ENCODE peak calls at places on chromosome 11, in four cellular contexts. X is adrenal gland, S is NCI-H1436, A is nucleus accumbens. D is an unnamed sample.
A peak's percentile ranks its signal among the peaks of the same experiment; 100 is the strongest.

GRCh38 chr11:31303644-31304043 is 65.9 kb downstream of the DCDC1 start:
- DNase-seq in X (no peak), S (no peak), A (no peak), D (no peak)

GRCh38 chr11:65329944-65330403 is 3.7 kb upstream of the DPF2 start:
- DNase-seq in X (peak; percentile 97), S (peak; percentile 88), A (no peak), D (no peak)

GRCh38 chr11:128355558-128355957 is 231.8 kb downstream of the ETS1 start:
- DNase-seq in X (no peak), S (no peak), A (no peak), D (no peak)

GRCh38 chr11:60130496-60130895 is 42.0 kb downstream of the MS4A2 start:
- DNase-seq in X (peak; percentile 41), S (no peak), A (no peak), D (no peak)

GRCh38 chr11:128172046-128172878 is 415.1 kb downstream of the ETS1 start:
- DNase-seq in X (peak; percentile 91), S (peak; percentile 74), A (no peak), D (peak; percentile 78)

GRCh38 chr11:35715649-35716048 is 53.1 kb downstream of the TRIM44 start:
- DNase-seq in X (no peak), S (no peak), A (no peak), D (no peak)

GRCh38 chr11:62149986-62150886 is 26.4 kb downstream of the INCENP start:
- DNase-seq in X (peak; percentile 11), S (no peak), A (no peak), D (peak; percentile 12)

GRCh38 chr11:118845369-118845768 is 38.3 kb upstream of the CXCR5 start:
- DNase-seq in X (no peak), S (no peak), A (no peak), D (no peak)

GRCh38 chr11:70521475-70522260 is 123.3 kb downstream of the CTTN start:
- DNase-seq in X (no peak), S (no peak), A (peak; percentile 49), D (peak; percentile 9)

GRCh38 chr11:35761887-35762286 is 99.3 kb downstream of the TRIM44 start:
- DNase-seq in X (no peak), S (no peak), A (no peak), D (no peak)

GRCh38 chr11:77471520-77472234 is 2.2 kb downstream of the PAK1 start:
- DNase-seq in X (peak; percentile 39), S (peak; percentile 35), A (no peak), D (no peak)

D was measured in heart left ventricle.